ENCODE peak calls at places on chromosomes 13 and 19, in four cellular contexts. C is WTC11, Q is pancreas, X is RWPE1. T is an unnamed sample.

GRCh38 chr13:27203854-27204253 is 32.2 kb upstream of the USP12 start:
- DNase-seq in C (no peak), Q (no peak), X (no peak), T (no peak)

GRCh38 chr13:44331446-44331845 is 42.2 kb upstream of the SERP2 start:
- DNase-seq in C (no peak), Q (no peak), X (no peak), T (no peak)

GRCh38 chr13:53398051-53398450 is 369.4 kb downstream of the OLFM4 start:
- DNase-seq in C (no peak), Q (no peak), X (no peak), T (peak)

GRCh38 chr13:27251166-27252088 is at the start of gene RPL21:
- DNase-seq in C (peak), Q (peak), X (peak), T (peak)

GRCh38 chr19:2166741-2167738 is 3.3 kb downstream of the DOT1L start:
- DNase-seq in C (no peak), Q (peak), X (no peak), T (no peak)

GRCh38 chr19:11265785-11266236 is 3.5 kb upstream of the DOCK6 start:
- DNase-seq in C (no peak), Q (peak), X (peak), T (no peak)

GRCh38 chr19:11987405-11988231 is 22.8 kb downstream of the ZNF763 start:
- DNase-seq in C (peak), Q (peak), X (peak), T (peak)

GRCh38 chr19:55643003-55643732 is at the start of gene ZNF581:
- DNase-seq in C (peak), Q (peak), X (peak), T (peak)

GRCh38 chr13:48588120-48588519 is 55.2 kb upstream of the RCBTB2 start:
- DNase-seq in C (no peak), Q (no peak), X (no peak), T (no peak)

GRCh38 chr13:76637651-76638111 is 248.5 kb downstream of the KCTD12 start:
- DNase-seq in C (no peak), Q (no peak), X (no peak), T (no peak)

GRCh38 chr19:19662866-19663291 is 597 bp downstream of the ATP13A1 start:
- DNase-seq in C (no peak), Q (no peak), X (no peak), T (no peak)

GRCh38 chr19:38929929-38930775 is at the start of gene SARS2:
- DNase-seq in C (peak), Q (peak), X (peak), T (peak)

GRCh38 chr13:112849500-112849899 is 119.5 kb upstream of the MCF2L start:
- DNase-seq in C (no peak), Q (no peak), X (no peak), T (no peak)

GRCh38 chr13:40191186-40191980 is 475.1 kb downstream of the FOXO1 start:
- DNase-seq in C (no peak), Q (no peak), X (no peak), T (no peak)

GRCh38 chr19:55226788-55227187 is 1.8 kb downstream of the TMEM86B start:
- DNase-seq in C (no peak), Q (no peak), X (no peak), T (no peak)

GRCh38 chr19:41993612-41994483 is at the start of gene ATP1A3:
- DNase-seq in C (peak), Q (peak), X (peak), T (peak)

GRCh38 chr19:2394054-2394668 is 33.2 kb downstream of the TIMM13 start:
- DNase-seq in C (no peak), Q (no peak), X (no peak), T (no peak)

GRCh38 chr19:36032251-36033104 is at the start of gene CLIP3:
- DNase-seq in C (peak), Q (peak), X (no peak), T (peak)

GRCh38 chr13:37618554-37618953 is 20.0 kb upstream of the POSTN start:
- DNase-seq in C (no peak), Q (no peak), X (no peak), T (no peak)

GRCh38 chr13:29434217-29434940 is 161.1 kb downstream of the SLC7A1 start:
- DNase-seq in C (no peak), Q (no peak), X (no peak), T (no peak)

GRCh38 chr13:39867807-39868206 is 212.3 kb downstream of the COG6 start:
- DNase-seq in C (no peak), Q (no peak), X (no peak), T (no peak)

GRCh38 chr19:42068756-42069571 is 1.0 kb downstream of the GRIK5 start:
- DNase-seq in C (peak), Q (no peak), X (no peak), T (peak)

GRCh38 chr19:41864374-41864773 is 4.3 kb downstream of the RPS19 start:
- DNase-seq in C (no peak), Q (no peak), X (no peak), T (no peak)

GRCh38 chr13:107373551-107373950 is 805.6 kb upstream of the ARGLU1 start:
- DNase-seq in C (no peak), Q (no peak), X (peak), T (no peak)
- TF ChIP-seq CTCF in C (no peak), Q (peak), X (peak), T (peak)

GRCh38 chr19:47155141-47155540 is 24.5 kb downstream of the SAE1 start:
- DNase-seq in C (no peak), Q (no peak), X (no peak), T (no peak)

GRCh38 chr19:47158879-47159509 is 28.4 kb downstream of the SAE1 start:
- DNase-seq in C (no peak), Q (no peak), X (peak), T (no peak)

GRCh38 chr19:47158367-47158791 is 27.7 kb downstream of the SAE1 start:
- DNase-seq in C (no peak), Q (no peak), X (no peak), T (no peak)

GRCh38 chr19:47156861-47157454 is 26.3 kb downstream of the SAE1 start:
- DNase-seq in C (no peak), Q (no peak), X (no peak), T (no peak)

GRCh38 chr19:47157455-47158321 is 27.1 kb downstream of the SAE1 start:
- DNase-seq in C (peak), Q (no peak), X (peak), T (no peak)
- TF ChIP-seq CTCF in C (no peak), Q (no peak), X (no peak), T (no peak)

GRCh38 chr13:51584731-51585191 is 499 bp downstream of the WDFY2 start:
- DNase-seq in C (peak), Q (peak), X (peak), T (peak)
- TF ChIP-seq CTCF in C (no peak), Q (no peak), X (no peak), T (no peak)

DNA sequence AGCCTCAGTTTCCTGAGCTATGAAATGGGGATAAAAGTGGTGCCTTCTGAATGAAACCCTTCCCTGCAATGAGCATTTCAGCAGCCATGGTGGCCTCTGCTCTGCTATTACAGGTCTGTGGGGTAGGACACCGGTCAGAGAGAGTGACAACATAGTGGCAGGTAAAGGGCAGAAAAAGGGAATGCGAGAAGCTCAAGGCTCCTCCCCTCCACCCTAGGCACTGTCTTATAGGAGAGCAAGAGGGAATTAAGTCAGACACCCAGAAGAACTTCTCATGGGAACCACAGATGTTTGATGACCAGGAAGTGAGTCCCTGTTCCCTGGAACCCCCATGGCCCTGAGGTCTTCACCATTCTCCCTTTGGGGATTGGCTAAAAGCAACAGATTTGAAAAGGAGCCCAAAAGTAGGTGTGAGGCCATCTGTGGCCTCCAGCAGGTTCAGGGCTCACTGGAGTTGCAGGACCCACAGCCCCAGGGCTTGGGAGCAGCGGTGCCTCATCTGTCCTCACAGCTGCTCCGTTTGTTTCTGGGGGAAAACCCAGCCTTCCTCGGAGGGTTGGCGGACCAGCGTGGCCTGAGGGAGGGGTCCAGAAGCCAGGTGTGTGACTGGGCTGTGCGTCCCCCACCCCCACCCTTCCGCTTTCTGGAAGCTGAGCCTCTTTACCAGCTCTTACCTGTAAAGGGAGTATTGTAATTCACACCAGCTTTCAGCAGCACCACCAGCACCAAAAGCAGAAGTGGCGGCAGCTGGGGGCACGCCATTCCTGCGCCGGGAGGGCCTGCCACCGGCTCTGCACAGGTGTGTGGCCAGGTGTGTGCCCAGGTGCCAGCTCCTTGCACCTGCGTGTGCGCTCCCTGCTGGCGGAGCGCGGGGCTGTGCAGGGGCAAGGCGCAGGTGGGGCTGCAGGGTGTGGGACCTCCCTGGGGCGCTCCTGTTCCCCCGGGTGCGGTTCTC is 19.4 kb downstream of the IQCN start:
- DNase-seq in C (peak), Q (peak), X (no peak), T (no peak)
- TF ChIP-seq CTCF in C (peak), Q (no peak), X (peak), T (peak)

GRCh38 chr13:106534844-106535551 is 464 bp downstream of the EFNB2 start:
- DNase-seq in C (peak), Q (peak), X (no peak), T (peak)

GRCh38 chr13:106533101-106533939 is 2.1 kb downstream of the EFNB2 start:
- DNase-seq in C (peak), Q (peak), X (peak), T (peak)

GRCh38 chr13:106535552-106536243 is at the start of gene EFNB2:
- DNase-seq in C (peak), Q (peak), X (peak), T (peak)

GRCh38 chr13:106532111-106532929 is 3.1 kb downstream of the EFNB2 start:
- DNase-seq in C (no peak), Q (no peak), X (no peak), T (no peak)

DNA sequence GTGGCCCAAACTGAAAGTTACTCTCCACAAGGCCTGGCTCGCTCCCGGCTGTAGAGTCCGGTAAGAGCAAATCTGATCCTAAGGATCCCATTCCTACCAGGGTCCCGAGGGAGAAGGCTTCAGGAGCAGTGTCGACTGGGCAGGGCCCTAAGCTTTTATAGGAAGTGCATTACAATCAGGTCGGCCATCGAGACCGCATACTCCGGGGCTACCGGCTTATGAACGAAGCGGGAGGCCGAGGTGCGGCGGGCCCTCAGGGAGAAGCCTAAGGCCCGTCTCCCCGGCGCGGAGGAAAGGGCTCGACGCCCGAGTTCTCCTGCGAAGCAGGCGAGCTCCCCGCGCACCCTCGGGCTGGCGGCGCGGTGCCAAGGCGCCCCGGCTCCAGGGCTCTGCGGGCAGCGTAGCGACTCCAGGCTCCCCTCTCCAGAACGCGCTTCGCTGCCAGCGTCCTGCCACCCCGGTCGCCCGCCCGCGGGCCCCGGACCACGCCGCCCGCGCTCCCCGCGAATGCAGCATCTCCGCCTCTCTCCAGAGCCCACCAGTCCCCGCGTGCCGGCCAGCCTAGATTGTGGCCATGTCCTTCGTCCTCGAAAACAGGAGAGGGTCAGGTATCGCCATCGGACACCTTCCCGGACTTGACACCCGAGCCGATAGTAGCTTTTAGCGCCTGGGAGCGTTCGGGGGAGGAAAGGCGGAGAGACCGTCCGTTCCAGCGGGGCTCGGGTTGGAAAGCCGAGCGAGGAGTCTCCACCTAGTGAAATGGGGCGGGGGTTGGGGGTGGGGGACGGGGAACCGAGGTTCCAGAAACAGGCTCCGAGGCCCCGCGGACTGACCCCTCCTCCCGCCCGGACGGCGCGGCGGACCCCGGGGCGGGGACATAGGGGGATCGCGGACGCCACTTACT is 1.3 kb downstream of the EFNB2 start:
- DNase-seq in C (peak), Q (peak), X (no peak), T (peak)
- TF ChIP-seq CTCF in C (no peak), Q (no peak), X (no peak), T (no peak)

GRCh38 chr13:50598338-50598737 is 245.2 kb downstream of the DLEU7 start:
- DNase-seq in C (no peak), Q (no peak), X (no peak), T (peak)

GRCh38 chr13:50593228-50593627 is 250.3 kb downstream of the DLEU7 start:
- DNase-seq in C (no peak), Q (no peak), X (no peak), T (no peak)

GRCh38 chr13:50594276-50594970 is 249.1 kb downstream of the DLEU7 start:
- DNase-seq in C (peak), Q (no peak), X (no peak), T (no peak)

GRCh38 chr13:50596776-50597203 is 246.7 kb downstream of the DLEU7 start:
- DNase-seq in C (no peak), Q (no peak), X (no peak), T (no peak)

GRCh38 chr13:50596103-50596502 is 247.4 kb downstream of the DLEU7 start:
- DNase-seq in C (no peak), Q (no peak), X (no peak), T (no peak)
- TF ChIP-seq CTCF in C (no peak), Q (no peak), X (no peak), T (no peak)

T was measured in WERI-Rb-1.